ENCODE peak calls at places on chromosomes 3 and 15, in six cellular contexts. H is tibial artery; P is CD4-positive, alpha-beta T cell; V is osteocyte; Z is cardiac muscle cell; G is progenitor cell of endocrine pancreas. T is an unnamed sample.

GRCh38 chr3:123385072-123385471 is 63.8 kb downstream of the ADCY5 start:
- DNase-seq in P (no peak), Z (peak), H (peak), G (no peak), V (no peak), T (no peak)

GRCh38 chr15:70259640-70260066 is 161.9 kb upstream of the TLE3 start:
- DNase-seq in V (no peak), H (no peak), P (no peak), G (no peak), Z (peak), T (peak)

GRCh38 chr15:58393196-58393790 is 38.5 kb upstream of the LIPC start:
- DNase-seq in H (no peak), Z (no peak), P (no peak), G (no peak), V (no peak), T (no peak)

GRCh38 chr15:50182233-50183013 is 427 bp downstream of the SLC27A2 start:
- DNase-seq in G (peak), V (no peak), H (no peak), P (peak), Z (peak), T (peak)

GRCh38 chr15:87032291-87032690 is 952.6 kb downstream of the AGBL1 start:
- DNase-seq in G (no peak), V (no peak), P (no peak), H (no peak), Z (no peak), T (no peak)

GRCh38 chr3:188854395-188855149 is 317.2 kb upstream of the TPRG1 start:
- DNase-seq in G (no peak), H (no peak), P (no peak), V (no peak), Z (peak), T (no peak)

GRCh38 chr15:101127503-101128076 is 124.3 kb downstream of the CHSY1 start:
- DNase-seq in V (peak), G (no peak), P (no peak), Z (peak), H (peak), T (peak)

GRCh38 chr15:56194035-56194434 is 49.6 kb downstream of the RFX7 start:
- DNase-seq in V (no peak), Z (no peak), G (no peak), H (no peak), P (no peak), T (no peak)

GRCh38 chr3:169390310-169390731 is 273.2 kb downstream of the MECOM start:
- DNase-seq in G (no peak), P (no peak), Z (peak), V (no peak), H (no peak), T (no peak)

GRCh38 chr3:27311400-27311799 is 57.8 kb downstream of the NEK10 start:
- DNase-seq in G (no peak), V (no peak), H (no peak), Z (peak), P (no peak), T (no peak)

GRCh38 chr3:155496206-155496605 is 202.7 kb upstream of the STRIT1 start:
- DNase-seq in Z (no peak), V (no peak), G (no peak), H (no peak), P (no peak), T (no peak)

GRCh38 chr3:155494332-155494731 is 200.8 kb upstream of the STRIT1 start:
- DNase-seq in V (no peak), G (no peak), Z (no peak), P (no peak), H (no peak), T (no peak)

GRCh38 chr3:155492841-155493240 is 199.4 kb upstream of the STRIT1 start:
- DNase-seq in G (no peak), P (no peak), H (no peak), Z (no peak), V (no peak), T (no peak)

GRCh38 chr3:155495387-155495786 is 201.9 kb upstream of the STRIT1 start:
- DNase-seq in Z (no peak), H (no peak), V (no peak), G (no peak), P (no peak), T (no peak)

DNA sequence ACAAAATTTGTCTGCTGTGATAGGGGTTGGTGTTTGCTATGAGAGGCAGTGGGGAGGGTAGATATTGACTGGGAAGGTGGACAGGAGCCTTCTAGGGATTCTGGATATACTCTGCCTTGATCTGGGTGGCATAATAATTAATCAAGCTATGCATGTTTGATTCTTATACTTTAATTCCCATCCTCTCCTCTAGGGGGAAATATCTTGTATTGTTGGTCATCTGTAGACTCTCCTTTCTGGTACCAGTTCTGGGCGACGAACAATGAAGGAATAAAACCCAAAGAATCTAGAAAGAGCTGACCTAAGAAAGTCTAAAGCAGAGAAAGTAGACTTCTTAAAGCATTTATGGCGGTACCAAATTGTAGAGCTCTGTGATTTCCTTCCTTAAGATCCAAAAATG is 198.2 kb upstream of the STRIT1 start:
- DNase-seq in G (no peak), Z (no peak), P (no peak), V (no peak), H (no peak), T (no peak)
- TF ChIP-seq CTCF in G (no peak), Z (no peak), P (no peak), V (no peak), H (no peak), T (no peak)

GRCh38 chr15:43509002-43509922 is 8.1 kb upstream of the MAP1A start:
- DNase-seq in G (no peak), H (peak), Z (peak), P (no peak), V (no peak), T (no peak)

GRCh38 chr15:43509923-43510229 is 7.5 kb upstream of the MAP1A start:
- DNase-seq in G (no peak), H (no peak), V (no peak), P (no peak), Z (peak), T (no peak)

GRCh38 chr15:43510230-43511011 is 7.0 kb upstream of the MAP1A start:
- DNase-seq in P (peak), G (peak), Z (peak), V (peak), H (peak), T (peak)

GRCh38 chr15:43513550-43513949 is 3.9 kb upstream of the MAP1A start:
- DNase-seq in P (no peak), Z (no peak), G (no peak), V (no peak), H (no peak), T (no peak)

DNA sequence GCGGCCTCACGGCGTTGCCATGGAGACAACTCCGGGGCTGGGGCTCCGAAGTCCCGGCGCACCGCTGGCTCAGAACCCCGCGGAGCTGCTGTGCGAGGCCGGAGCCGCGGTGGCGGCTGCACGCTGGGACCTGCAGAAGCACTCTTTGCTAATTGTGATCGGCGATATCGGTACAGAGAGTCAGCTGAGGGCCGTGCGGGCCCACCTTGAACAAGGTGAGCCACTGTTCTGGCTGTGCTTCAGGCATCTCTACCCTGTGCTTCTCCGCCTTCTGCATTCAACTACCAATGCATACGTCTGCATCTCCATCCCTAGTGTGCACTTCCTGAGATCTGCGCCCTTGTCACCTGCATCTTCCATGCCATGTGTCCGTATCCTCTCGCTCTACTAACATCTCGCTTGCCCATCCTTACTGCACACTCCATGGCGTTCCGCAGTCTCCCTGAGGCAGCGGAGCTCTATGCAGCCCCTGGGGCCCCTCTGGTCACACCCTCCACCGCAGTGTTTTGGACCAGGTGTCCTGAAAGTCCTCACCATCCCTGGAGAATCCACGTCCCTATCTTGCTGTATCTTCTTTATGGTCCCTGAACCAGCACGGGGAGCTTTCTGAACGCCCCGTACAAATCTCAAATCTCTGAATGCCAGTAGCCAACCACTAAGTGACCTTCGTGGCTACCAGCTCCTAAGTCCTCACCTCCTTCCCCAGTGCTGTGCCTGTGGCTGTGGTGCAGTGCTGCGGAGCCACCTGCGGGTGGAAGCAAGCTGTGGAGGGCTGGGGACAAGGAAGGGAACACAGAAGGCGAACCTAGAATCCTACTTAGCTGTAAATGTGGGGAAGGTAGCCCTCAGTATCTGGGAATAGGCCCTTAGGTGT is 6.2 kb upstream of the MAP1A start:
- DNase-seq in P (no peak), V (no peak), H (peak), Z (no peak), G (no peak), T (no peak)
- TF ChIP-seq CTCF in P (no peak), V (peak), H (no peak), Z (peak), G (peak), T (no peak)

GRCh38 chr15:72382146-72382545 is 6.3 kb upstream of the HEXA start:
- DNase-seq in H (no peak), G (no peak), P (no peak), Z (peak), V (no peak), T (no peak)
- TF ChIP-seq CTCF in H (no peak), G (peak), P (no peak), Z (peak), V (peak), T (no peak)

DNA sequence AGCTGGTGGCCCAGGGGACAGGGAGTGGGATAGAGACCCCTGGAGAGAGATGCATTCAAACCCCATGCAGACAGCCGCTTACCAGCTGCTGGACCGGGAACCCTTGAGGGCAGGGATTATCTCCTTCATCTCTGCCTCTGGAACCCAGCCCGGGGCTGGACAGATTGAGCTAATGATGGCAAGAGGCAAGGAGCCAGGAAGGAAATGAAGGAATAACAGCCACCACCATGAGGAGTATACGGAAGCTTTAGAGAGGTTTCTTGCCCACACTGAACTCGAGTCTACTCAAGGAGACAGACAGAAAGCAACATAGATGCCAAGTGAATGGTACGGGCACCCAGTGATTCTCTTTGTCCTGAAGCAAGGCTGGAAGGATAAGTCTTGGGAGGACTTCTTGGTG is 23.2 kb downstream of the HAPLN3 start:
- DNase-seq in P (no peak), H (no peak), Z (no peak), V (no peak), G (no peak), T (no peak)
- TF ChIP-seq CTCF in P (no peak), H (no peak), Z (no peak), V (no peak), G (no peak), T (no peak)

DNA sequence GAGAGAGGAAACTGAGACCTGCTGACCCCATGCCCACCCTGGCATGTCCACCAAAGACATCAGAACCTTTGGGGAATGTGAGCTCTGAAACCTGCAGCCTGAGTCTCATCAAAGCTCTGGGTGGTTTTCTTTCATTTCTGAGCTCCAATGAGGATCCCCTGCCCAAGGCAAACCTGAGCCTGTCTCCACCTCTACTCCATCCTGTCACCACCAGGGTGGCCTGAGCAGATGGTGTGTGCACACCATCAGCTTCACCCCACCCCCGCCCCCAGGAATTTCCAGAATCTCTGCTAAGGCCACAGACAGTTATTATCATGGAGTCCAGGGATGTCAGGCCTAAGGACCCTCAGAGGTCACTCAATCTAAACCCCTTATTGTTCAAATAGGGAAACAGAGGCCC is 1.3 kb downstream of the XIRP1 start:
- DNase-seq in V (no peak), G (no peak), Z (no peak), P (no peak), H (no peak), T (no peak)
- TF ChIP-seq CTCF in V (no peak), G (no peak), Z (no peak), P (no peak), H (no peak), T (no peak)

T was measured in Peyer's patch.